ENCODE peak calls at places on chromosome 16, in nine cellular contexts. N is NCI-H1092 treated with DMSO at 0.1 percent for 48 hours; S is heart left ventricle; E is A172; D is GM23338; R is right cardiac atrium; G is stimulated activated CD4-positive, alpha-beta T cell treated with anti-CD3 and anti-CD28 coated beads, Interleukin-12 subunit alpha, Interleukin-12 subunit beta, amount 100 ng/mL, for 4 hours; B is body of pancreas; Y is sciatic nerve. K is an unnamed sample.
A peak's percentile ranks its signal among the peaks of the same experiment; 100 is the strongest.

GRCh38 chr16:2273484-2273883 is 5.6 kb upstream of the RNPS1 start:
- DNase-seq in Y (no peak), R (no peak), S (no peak), E (no peak), D (no peak), B (no peak), N (no peak), G (no peak), K (no peak)

GRCh38 chr16:75217389-75217851 is 1.4 kb upstream of the CTRB1 start:
- DNase-seq in D (no peak), E (no peak), S (no peak), B (peak; percentile 81), N (no peak), Y (no peak), R (no peak), G (no peak), K (no peak)

GRCh38 chr16:86994651-86995171 is 322.5 kb downstream of the C16orf95 start:
- DNase-seq in D (no peak), N (no peak), B (no peak), Y (no peak), S (no peak), R (no peak), G (no peak), E (peak; percentile 98), K (no peak)

GRCh38 chr16:69564845-69565610 is 738 bp upstream of the NFAT5 start:
- DNase-seq in R (no peak), Y (no peak), E (no peak), N (no peak), S (no peak), D (peak; percentile 12), G (no peak), B (no peak), K (no peak)

GRCh38 chr16:19783363-19783762 is 65.3 kb downstream of the IQCK start:
- DNase-seq in B (no peak), D (no peak), G (no peak), Y (no peak), S (no peak), E (no peak), N (no peak), R (no peak), K (no peak)

GRCh38 chr16:732936-733335 is 6.0 kb downstream of the HAGHL start:
- DNase-seq in Y (peak; percentile 58), S (no peak), R (no peak), D (peak; percentile 65), G (no peak), N (no peak), B (no peak), E (peak; percentile 49), K (no peak)

GRCh38 chr16:180921-181667 is 835 bp downstream of the HBQ1 start:
- DNase-seq in E (no peak), G (peak; percentile 80), S (peak; percentile 70), N (peak; percentile 69), B (peak; percentile 79), Y (peak; percentile 82), D (peak; percentile 92), R (peak; percentile 67), K (peak; percentile 95)

GRCh38 chr16:3026609-3027487 is 3.0 kb downstream of the THOC6 start:
- DNase-seq in R (no peak), B (peak; percentile 37), S (no peak), G (no peak), D (no peak), N (no peak), E (no peak), Y (no peak), K (peak; percentile 85)

GRCh38 chr16:68717684-68718083 is 19.4 kb upstream of the CDH1 start:
- DNase-seq in E (no peak), B (no peak), D (no peak), S (no peak), N (no peak), Y (no peak), G (no peak), R (no peak), K (no peak)

GRCh38 chr16:56640076-56640475 is 1.6 kb downstream of the MT1A start:
- DNase-seq in B (no peak), N (no peak), D (no peak), E (no peak), G (no peak), Y (no peak), S (no peak), R (no peak), K (no peak)

GRCh38 chr16:47986031-47986430 is 169.8 kb downstream of the ABCC12 start:
- DNase-seq in N (no peak), E (no peak), B (no peak), G (no peak), Y (no peak), R (no peak), D (no peak), S (no peak), K (no peak)

GRCh38 chr16:15434425-15435215 is at the start of gene BMERB1:
- DNase-seq in S (peak; percentile 77), E (peak; percentile 53), D (peak; percentile 91), G (peak; percentile 64), N (peak; percentile 73), R (peak; percentile 86), B (peak; percentile 71), Y (peak; percentile 86), K (peak; percentile 81)

GRCh38 chr16:46733319-46733830 is 14.8 kb downstream of the MYLK3 start:
- DNase-seq in B (no peak), E (no peak), Y (no peak), D (no peak), S (no peak), R (no peak), N (no peak), G (no peak), K (peak; percentile 58)

GRCh38 chr16:50878966-50879615 is 137.2 kb downstream of the CYLD start:
- DNase-seq in D (peak; percentile 64), N (no peak), E (no peak), B (no peak), G (no peak), R (no peak), Y (no peak), S (no peak), K (no peak)

GRCh38 chr16:73047221-73047535 is 750 bp downstream of the ZFHX3 start:
- DNase-seq in N (no peak), S (no peak), B (no peak), R (no peak), Y (no peak), E (peak; percentile 76), D (no peak), G (no peak), K (no peak)

GRCh38 chr16:30741461-30741914 is 6.7 kb upstream of the PHKG2 start:
- DNase-seq in N (no peak), S (no peak), D (peak; percentile 60), B (peak; percentile 48), G (no peak), E (peak; percentile 98), R (no peak), Y (no peak), K (no peak)

GRCh38 chr16:2784536-2785100 is 2.7 kb downstream of the PRSS33 start:
- DNase-seq in S (peak; percentile 16), B (no peak), Y (peak; percentile 51), G (no peak), D (no peak), R (no peak), N (no peak), E (no peak), K (no peak)

GRCh38 chr16:48049832-48050231 is 106.0 kb downstream of the ABCC12 start:
- DNase-seq in R (no peak), S (no peak), D (no peak), E (no peak), G (no peak), Y (no peak), N (no peak), B (no peak), K (no peak)

GRCh38 chr16:87834668-87835473 is 34.4 kb downstream of the SLC7A5 start:
- DNase-seq in S (no peak), B (no peak), N (no peak), E (peak; percentile 58), Y (no peak), G (no peak), R (peak; percentile 63), D (no peak), K (no peak)

GRCh38 chr16:1960665-1961630 is 1.6 kb downstream of the NDUFB10 start:
- DNase-seq in E (no peak), D (no peak), B (no peak), R (no peak), S (no peak), N (peak; percentile 35), Y (no peak), G (peak; percentile 53), K (peak; percentile 76)

GRCh38 chr16:85485379-85485778 is 127.7 kb upstream of the GSE1 start:
- DNase-seq in G (no peak), D (no peak), N (peak; percentile 91), B (no peak), R (no peak), S (no peak), E (no peak), Y (no peak), K (no peak)

GRCh38 chr16:14569213-14569612 is 60.8 kb downstream of the PARN start:
- DNase-seq in D (no peak), G (no peak), R (no peak), N (no peak), B (no peak), E (no peak), S (no peak), Y (no peak), K (no peak)

GRCh38 chr16:23999663-24000062 is 163.9 kb downstream of the PRKCB start:
- DNase-seq in S (no peak), E (no peak), Y (no peak), R (no peak), B (no peak), N (no peak), G (peak; percentile 12), D (no peak), K (no peak)

GRCh38 chr16:80824623-80825364 is 20.4 kb upstream of the CDYL2 start:
- DNase-seq in G (peak; percentile 17), R (no peak), N (peak; percentile 2), E (peak; percentile 59), Y (no peak), S (no peak), B (peak; percentile 40), D (peak; percentile 81), K (no peak)

GRCh38 chr16:55433535-55433934 is 45.5 kb upstream of the MMP2 start:
- DNase-seq in N (no peak), S (no peak), B (no peak), G (no peak), R (no peak), E (no peak), D (no peak), Y (no peak), K (no peak)

GRCh38 chr16:89658221-89658879 is 714 bp downstream of the SPATA33 start:
- DNase-seq in B (no peak), S (no peak), D (no peak), E (peak; percentile 19), N (peak; percentile 56), Y (no peak), G (peak; percentile 12), R (no peak), K (peak; percentile 83)

GRCh38 chr16:87674405-87674804 is 72.1 kb downstream of the JPH3 start:
- DNase-seq in B (no peak), R (no peak), N (no peak), S (no peak), E (no peak), D (no peak), Y (no peak), G (no peak), K (no peak)

GRCh38 chr16:68041783-68042182 is 18.7 kb downstream of the DUS2 start:
- DNase-seq in Y (no peak), B (no peak), N (no peak), D (no peak), G (no peak), S (no peak), E (no peak), R (no peak), K (no peak)

GRCh38 chr16:85858984-85859817 is 39.8 kb upstream of the IRF8 start:
- DNase-seq in E (no peak), B (no peak), N (no peak), G (no peak), D (no peak), Y (peak; percentile 53), R (no peak), S (no peak), K (no peak)

GRCh38 chr16:73231969-73232554 is 184.1 kb upstream of the ZFHX3 start:
- DNase-seq in Y (no peak), S (no peak), D (no peak), E (no peak), R (peak; percentile 17), G (no peak), B (peak; percentile 37), N (no peak), K (no peak)

GRCh38 chr16:66036775-66037715 is 329.4 kb upstream of the CDH5 start:
- DNase-seq in S (no peak), G (no peak), Y (peak; percentile 55), B (no peak), N (no peak), E (no peak), R (no peak), D (no peak), K (no peak)

K was measured in spleen.